ENCODE peak calls at places on chromosomes 1 and 21, in eight cellular contexts. E is brain microvascular endothelial cell; T is uterus; J is T-helper 22 cell; W is activated CD4-positive, alpha-beta T cell treated with anti-CD3 and anti-CD28 coated beads, Interleukin-2, amount 50 U/mL, for 4 hours; R is PC-9; O is caudate nucleus; I is H4. X is an unnamed sample.
A peak's percentile ranks its signal among the peaks of the same experiment; 100 is the strongest.

GRCh38 chr1:221620437-221621384 is 121.2 kb downstream of the DUSP10 start:
- DNase-seq in E (no peak), T (no peak), J (no peak), W (no peak), R (no peak), O (no peak), I (no peak), X (peak; percentile 79)

GRCh38 chr21:38933731-38934130 is 128.0 kb downstream of the ETS2 start:
- DNase-seq in E (no peak), T (no peak), J (no peak), W (no peak), R (no peak), O (no peak), I (no peak), X (no peak)

GRCh38 chr21:45817345-45817744 is 164.2 kb upstream of the COL6A1 start:
- DNase-seq in E (no peak), T (no peak), J (no peak), W (no peak), R (no peak), O (no peak), I (no peak), X (no peak)

GRCh38 chr1:55631508-55631907 is 416.3 kb upstream of the USP24 start:
- DNase-seq in E (peak; percentile 6), T (no peak), J (no peak), W (no peak), R (no peak), O (no peak), I (no peak), X (no peak)

GRCh38 chr1:43541721-43542401 is 11.2 kb downstream of the PTPRF start:
- DNase-seq in E (no peak), T (peak; percentile 76), J (no peak), W (no peak), R (no peak), O (peak; percentile 89), I (no peak), X (peak; percentile 95)

GRCh38 chr1:1847061-1847460 is 43.8 kb downstream of the GNB1 start:
- DNase-seq in E (no peak), T (no peak), J (no peak), W (no peak), R (no peak), O (no peak), I (no peak), X (no peak)

GRCh38 chr1:116525440-116525839 is 45.4 kb downstream of the CD58 start:
- DNase-seq in E (no peak), T (no peak), J (no peak), W (no peak), R (no peak), O (no peak), I (no peak), X (no peak)

GRCh38 chr1:20110679-20111078 is 8.7 kb downstream of the PLA2G2D start:
- DNase-seq in E (peak; percentile 6), T (peak; percentile 32), J (no peak), W (no peak), R (peak; percentile 78), O (no peak), I (peak; percentile 79), X (no peak)

GRCh38 chr21:36976882-36977651 is 10.6 kb upstream of the HLCS start:
- DNase-seq in E (peak; percentile 72), T (peak; percentile 30), J (no peak), W (no peak), R (peak; percentile 41), O (no peak), I (peak; percentile 79), X (no peak)

GRCh38 chr1:74858136-74858535 is 125.2 kb downstream of the TYW3 start:
- DNase-seq in E (no peak), T (no peak), J (no peak), W (no peak), R (no peak), O (no peak), I (peak; percentile 79), X (no peak)

GRCh38 chr1:15385420-15385819 is 24.3 kb upstream of the EFHD2 start:
- DNase-seq in E (no peak), T (no peak), J (no peak), W (no peak), R (no peak), O (no peak), I (no peak), X (no peak)

GRCh38 chr1:204041803-204042505 is 31.0 kb upstream of the SOX13 start:
- DNase-seq in E (peak; percentile 4), T (peak; percentile 26), J (no peak), W (no peak), R (no peak), O (no peak), I (no peak), X (no peak)

GRCh38 chr1:116537439-116537838 is 33.4 kb downstream of the CD58 start:
- DNase-seq in E (no peak), T (no peak), J (no peak), W (no peak), R (peak; percentile 93), O (no peak), I (no peak), X (no peak)

GRCh38 chr1:11027316-11027715 is 14.9 kb downstream of the TARDBP start:
- DNase-seq in E (no peak), T (no peak), J (no peak), W (no peak), R (no peak), O (no peak), I (no peak), X (no peak)